ENCODE peak calls at places on chromosomes 1 and 21, in six cellular contexts. F is adrenal gland, C is fibroblast of mammary gland, T is NB4, K is fibroblast of lung, U is H7. G is an unnamed sample.

GRCh38 chr1:172239894-172240293 is 180.6 kb upstream of the C1orf105 start:
- DNase-seq in F (no peak), C (no peak), T (no peak), K (no peak), U (no peak), G (no peak)

GRCh38 chr1:62247391-62248168 is 52.9 kb downstream of the L1TD1 start:
- DNase-seq in F (peak), C (no peak), T (no peak), K (no peak), U (peak), G (no peak)

GRCh38 chr1:68112835-68113243 is 62.4 kb upstream of the DIRAS3 start:
- DNase-seq in F (peak), C (peak), T (no peak), K (peak), U (no peak), G (peak)

GRCh38 chr1:231335663-231336602 is 1.7 kb downstream of the EXOC8 start:
- DNase-seq in F (no peak), C (no peak), T (peak), K (no peak), U (no peak), G (no peak)

GRCh38 chr21:16113052-16113715 is 383.4 kb downstream of the USP25 start:
- DNase-seq in F (no peak), C (peak), T (no peak), K (peak), U (no peak), G (peak)

GRCh38 chr1:58568271-58568860 is 8.7 kb downstream of the TACSTD2 start:
- DNase-seq in F (no peak), C (no peak), T (no peak), K (no peak), U (no peak), G (no peak)

GRCh38 chr1:41566969-41567368 is 82.5 kb upstream of the EDN2 start:
- DNase-seq in F (no peak), C (no peak), T (no peak), K (no peak), U (no peak), G (no peak)

GRCh38 chr1:186958520-186958919 is 129.8 kb downstream of the PLA2G4A start:
- DNase-seq in F (no peak), C (peak), T (peak), K (peak), U (no peak), G (peak)

GRCh38 chr1:202661136-202661845 is 49.0 kb downstream of the SYT2 start:
- DNase-seq in F (no peak), C (no peak), T (no peak), K (no peak), U (peak), G (no peak)

DNA sequence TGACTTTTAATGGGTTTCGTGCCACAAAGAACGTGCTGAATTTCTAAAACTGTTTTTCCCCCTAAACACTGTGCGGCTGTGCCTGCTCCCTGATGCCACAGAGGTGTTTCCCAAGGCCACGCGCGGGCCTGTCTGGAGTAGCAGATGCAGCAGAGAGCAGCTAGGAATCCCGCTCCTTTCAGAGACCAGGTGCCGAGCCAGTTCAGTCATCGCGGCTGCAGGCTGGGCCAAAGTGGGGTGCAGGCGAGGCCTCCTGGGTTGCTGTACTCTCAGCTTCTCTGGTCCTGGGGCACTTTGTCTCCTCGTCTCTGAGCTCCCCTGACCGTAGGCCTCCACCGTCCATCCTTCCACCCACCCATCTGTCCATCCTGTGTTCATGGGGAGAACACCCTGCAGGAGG is 17.4 kb upstream of the DIP2A start:
- DNase-seq in F (no peak), C (no peak), T (no peak), K (no peak), U (no peak), G (no peak)
- H3K4me3 ChIP-seq in F (no peak), C (no peak), T (no peak), K (no peak), U (no peak), G (no peak)

GRCh38 chr1:156657971-156658319 is 16.0 kb downstream of the BCAN start:
- DNase-seq in F (no peak), C (no peak), T (no peak), K (no peak), U (no peak), G (no peak)

GRCh38 chr1:156658496-156658895 is 16.6 kb downstream of the BCAN start:
- DNase-seq in F (no peak), C (no peak), T (no peak), K (no peak), U (no peak), G (no peak)

GRCh38 chr1:156659994-156660751 is 17.0 kb downstream of the NES start:
- DNase-seq in F (peak), C (peak), T (peak), K (peak), U (peak), G (peak)

GRCh38 chr1:156659672-156659993 is 17.6 kb downstream of the NES start:
- DNase-seq in F (no peak), C (no peak), T (no peak), K (no peak), U (no peak), G (no peak)

DNA sequence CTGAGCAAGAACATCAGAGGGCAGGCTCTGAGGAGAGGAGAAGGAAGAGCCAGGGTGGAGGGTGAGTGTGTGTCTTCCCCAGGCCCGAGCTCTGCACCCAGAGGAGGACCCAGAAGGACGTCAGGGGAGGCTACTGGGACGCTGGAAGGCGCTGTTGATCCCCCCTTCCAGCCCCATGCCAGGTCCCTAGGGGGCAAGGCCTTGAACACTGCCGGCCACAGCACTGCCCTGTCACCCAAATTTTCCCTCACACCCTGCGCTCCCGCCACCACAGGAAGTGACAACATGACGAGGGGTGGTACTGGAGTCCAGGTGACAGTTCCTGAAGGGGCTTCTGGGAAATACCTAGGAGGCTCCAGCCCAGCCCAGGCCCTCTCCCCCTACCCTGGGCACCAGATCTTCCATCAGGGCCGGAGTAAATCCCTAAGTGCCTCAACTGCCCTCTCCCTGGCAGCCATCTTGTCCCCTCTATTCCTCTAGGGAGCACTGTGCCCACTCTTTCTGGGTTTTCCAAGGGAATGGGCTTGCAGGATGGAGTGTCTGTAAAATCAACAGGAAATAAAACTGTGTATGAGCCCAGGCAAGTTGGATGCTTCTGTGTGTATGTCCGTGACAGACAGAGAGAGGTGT is 17.1 kb downstream of the BCAN start:
- DNase-seq in F (no peak), C (no peak), T (no peak), K (no peak), U (peak), G (no peak)
- H3K4me3 ChIP-seq in F (no peak), C (no peak), T (no peak), K (no peak), U (no peak), G (no peak)

GRCh38 chr1:2528966-2529750 is 905 bp downstream of the HES5 start:
- DNase-seq in F (no peak), C (no peak), T (peak), K (no peak), U (peak), G (no peak)
- H3K4me3 ChIP-seq in F (peak), C (no peak), T (no peak), K (no peak), U (peak), G (no peak)

GRCh38 chr1:197902131-197902453 is 338 bp upstream of the C1orf53 start:
- DNase-seq in F (no peak), C (no peak), T (no peak), K (no peak), U (no peak), G (no peak)

GRCh38 chr1:197902454-197903195 is at the start of gene C1orf53:
- DNase-seq in F (peak), C (peak), T (peak), K (peak), U (peak), G (peak)

GRCh38 chr1:197903196-197903514 is 725 bp downstream of the C1orf53 start:
- DNase-seq in F (no peak), C (no peak), T (no peak), K (no peak), U (no peak), G (no peak)

GRCh38 chr1:197905699-197906351 is 3.4 kb downstream of the C1orf53 start:
- DNase-seq in F (no peak), C (no peak), T (no peak), K (no peak), U (no peak), G (no peak)

DNA sequence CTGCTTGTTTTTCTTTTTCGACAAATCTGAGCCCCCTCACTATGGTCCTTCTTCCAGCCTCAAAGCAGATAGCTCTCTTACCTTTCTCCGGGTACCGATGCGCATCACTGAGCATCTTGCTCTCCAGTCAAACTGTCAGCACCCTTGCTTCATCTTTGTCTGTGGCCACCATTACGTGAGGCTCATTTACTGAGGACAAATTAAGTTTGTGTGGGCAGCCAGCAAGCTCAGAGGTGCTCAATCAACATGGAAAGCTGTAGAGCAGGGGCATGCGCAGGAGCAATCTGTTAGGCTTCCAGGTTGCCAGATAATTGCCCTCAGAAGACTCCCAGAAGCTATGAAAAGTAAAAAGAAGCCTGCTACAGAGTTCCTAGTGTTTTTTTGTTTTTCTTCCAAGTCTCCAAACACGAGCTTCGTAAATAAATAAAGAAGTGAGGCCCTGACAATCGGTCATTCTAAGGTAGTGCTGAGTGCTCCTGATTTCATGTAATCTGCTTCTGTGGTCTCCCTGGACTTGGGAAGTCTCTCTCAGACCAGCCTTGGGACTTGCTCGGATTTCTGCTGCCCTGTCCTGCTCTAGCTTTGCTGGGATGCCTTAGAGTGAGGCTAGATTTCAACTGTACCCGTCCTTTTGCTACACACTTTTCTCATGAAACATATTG is 1.8 kb downstream of the C1orf53 start:
- DNase-seq in F (no peak), C (no peak), T (no peak), K (no peak), U (no peak), G (no peak)
- H3K4me3 ChIP-seq in F (no peak), C (no peak), T (no peak), K (no peak), U (no peak), G (no peak)

GRCh38 chr1:175602186-175602585 is 141.2 kb downstream of the TNR start:
- DNase-seq in F (no peak), C (no peak), T (no peak), K (no peak), U (no peak), G (peak)

GRCh38 chr1:175597206-175597605 is 146.2 kb downstream of the TNR start:
- DNase-seq in F (no peak), C (no peak), T (no peak), K (no peak), U (no peak), G (no peak)

GRCh38 chr1:175597969-175598765 is 145.2 kb downstream of the TNR start:
- DNase-seq in F (no peak), C (peak), T (no peak), K (no peak), U (no peak), G (peak)

GRCh38 chr1:175599212-175599681 is 144.1 kb downstream of the TNR start:
- DNase-seq in F (no peak), C (no peak), T (no peak), K (no peak), U (peak), G (no peak)

DNA sequence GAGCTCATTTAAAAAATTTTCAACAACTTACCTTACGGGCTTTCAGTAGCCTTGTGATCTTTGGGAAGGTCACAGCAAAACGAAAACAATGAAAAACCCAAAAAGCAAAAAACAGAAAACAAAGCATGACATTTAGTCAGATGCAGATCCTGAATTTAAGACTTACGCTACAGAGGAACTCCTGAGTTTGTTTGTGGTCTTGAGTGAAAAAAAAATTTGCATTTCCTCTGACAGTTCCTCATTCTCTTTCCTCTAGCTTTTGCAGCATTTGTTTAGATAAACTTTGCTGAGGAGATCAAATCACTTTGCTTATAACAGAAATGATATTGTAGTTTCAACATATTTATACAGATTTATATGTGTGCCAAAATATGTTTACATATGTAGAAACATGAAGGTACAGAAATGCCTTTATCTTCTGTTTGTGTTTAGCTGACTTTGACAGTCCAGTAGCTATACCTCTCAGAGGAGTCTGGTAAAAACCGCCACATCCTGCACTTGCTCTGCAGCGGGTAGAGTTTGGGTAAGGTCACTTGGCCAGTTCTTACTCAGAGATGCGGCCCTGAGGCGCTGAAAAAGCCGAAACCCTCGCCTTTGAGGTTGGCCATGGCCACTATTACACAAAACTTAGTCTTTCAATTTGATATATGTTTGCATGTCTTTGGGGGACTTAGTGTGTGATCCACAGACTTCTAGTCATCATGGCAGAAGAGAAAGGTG is 142.5 kb downstream of the TNR start:
- DNase-seq in F (no peak), C (no peak), T (peak), K (no peak), U (no peak), G (no peak)
- H3K4me3 ChIP-seq in F (no peak), C (no peak), T (peak), K (no peak), U (no peak), G (no peak)

GRCh38 chr1:181086926-181087325 is 1.6 kb upstream of the IER5 start:
- DNase-seq in F (no peak), C (peak), T (no peak), K (peak), U (no peak), G (peak)

GRCh38 chr1:181087400-181087901 is 1.0 kb upstream of the IER5 start:
- DNase-seq in F (peak), C (peak), T (peak), K (peak), U (no peak), G (peak)

GRCh38 chr1:181089777-181090505 is 1.4 kb downstream of the IER5 start:
- DNase-seq in F (peak), C (no peak), T (peak), K (peak), U (peak), G (peak)

GRCh38 chr1:181089017-181089776 is 697 bp downstream of the IER5 start:
- DNase-seq in F (peak), C (no peak), T (peak), K (peak), U (peak), G (peak)

DNA sequence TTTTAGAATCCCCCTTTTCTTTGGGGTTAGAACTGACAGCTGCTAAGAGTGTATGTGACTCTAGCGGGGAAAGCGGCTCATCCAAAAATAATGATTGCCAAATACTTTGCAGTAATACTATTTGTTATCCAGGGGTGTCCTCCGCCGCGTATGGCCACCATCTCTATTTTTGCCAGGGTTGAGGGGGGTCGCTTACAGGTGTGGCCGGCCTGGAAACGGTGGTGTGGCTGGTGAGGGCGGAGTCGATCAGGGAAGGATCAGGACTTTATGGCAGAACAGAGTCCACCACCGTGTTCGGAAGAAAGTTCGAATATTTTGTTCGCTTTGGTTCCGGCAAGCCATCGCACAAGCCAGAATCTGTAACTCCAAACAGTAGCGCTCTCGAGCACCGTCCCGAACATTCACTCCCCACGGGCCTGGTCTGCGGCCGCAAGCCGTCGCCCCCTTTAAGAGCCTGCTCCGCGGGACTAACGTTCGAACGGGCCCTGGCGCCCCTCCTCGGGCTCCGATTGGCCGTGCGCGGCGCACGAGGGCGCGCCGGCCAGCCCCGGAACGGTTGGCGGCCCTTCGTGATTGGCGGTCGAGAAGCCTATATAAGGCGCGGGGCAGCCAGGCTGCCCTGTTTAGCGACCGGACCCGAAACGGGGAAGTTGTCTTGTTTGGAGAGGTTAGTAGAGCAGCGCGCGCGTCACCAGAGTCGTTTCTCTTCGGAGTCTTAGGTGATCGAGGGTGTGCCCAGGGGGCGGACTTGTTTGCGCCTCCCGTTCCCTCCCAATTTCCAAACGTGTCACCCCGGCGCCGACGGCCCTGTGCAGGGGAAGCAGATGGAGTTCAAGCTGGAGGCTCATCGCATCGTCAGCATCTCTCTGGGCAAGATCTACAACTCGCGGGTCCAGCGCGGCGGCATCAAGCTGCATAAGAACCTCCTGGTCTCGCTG is at the start of gene IER5:
- DNase-seq in F (peak), C (peak), T (peak), K (peak), U (peak), G (peak)
- H3K4me3 ChIP-seq in F (peak), C (peak), T (peak), K (peak), U (peak), G (peak)

DNA sequence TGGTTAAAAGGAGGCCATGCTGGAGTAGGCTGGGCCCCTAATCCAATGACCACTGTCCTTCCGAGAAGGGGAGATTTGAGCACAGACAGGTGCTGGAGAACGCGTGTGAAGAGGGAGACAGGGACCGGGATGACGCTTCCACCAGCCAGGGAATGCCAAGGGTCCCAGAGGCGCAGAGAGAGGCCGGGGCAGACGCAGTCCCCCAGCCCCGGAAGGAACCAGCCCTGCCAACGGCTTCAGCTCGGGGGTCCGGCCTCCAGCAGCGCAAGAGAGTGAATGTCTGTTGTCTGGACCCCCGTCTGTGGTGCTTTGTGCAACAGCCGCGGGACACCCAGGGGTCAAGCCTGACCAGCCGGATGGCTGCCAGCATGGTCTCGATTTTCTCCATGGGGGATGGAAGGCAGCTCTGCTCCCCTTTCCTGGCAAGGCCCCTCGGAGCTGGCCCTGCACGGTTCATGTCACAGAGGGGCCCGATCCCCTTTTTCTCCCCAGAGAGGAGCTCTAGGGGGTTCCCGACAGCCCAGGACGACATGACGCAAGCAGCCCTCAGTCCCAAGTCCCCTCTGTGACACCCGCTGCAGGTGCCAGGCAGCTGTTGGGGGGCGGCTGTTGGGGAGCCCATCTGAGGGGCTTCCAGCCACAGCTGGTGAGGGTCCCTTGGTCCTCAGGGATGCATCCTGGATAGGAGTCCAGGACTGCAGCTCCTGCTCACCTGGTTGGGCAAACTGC is 73.5 kb downstream of the SIK1 start:
- DNase-seq in F (no peak), C (no peak), T (no peak), K (no peak), U (no peak), G (no peak)
- H3K4me3 ChIP-seq in F (no peak), C (no peak), T (no peak), K (no peak), U (no peak), G (no peak)

G was measured in foreskin fibroblast.